ENCODE peak calls at places on chromosomes 3 and 15, in five cellular contexts. One of them, this sample, is unnamed.

GRCh38 chr3:19060404-19060803 is 87.9 kb upstream of the KCNH8 start:
- DNase-seq in Karpas-422: no peak
- DNase-seq in transverse colon: no peak
- DNase-seq in CD8-positive, alpha-beta memory T cell: no peak
- DNase-seq in HCT116: no peak
- DNase-seq in this sample: no peak

GRCh38 chr3:195237981-195238625 is 32.9 kb downstream of the XXYLT1 start:
- DNase-seq in Karpas-422: no peak
- DNase-seq in transverse colon: no peak
- DNase-seq in CD8-positive, alpha-beta memory T cell: no peak
- DNase-seq in HCT116: no peak
- DNase-seq in this sample: no peak

GRCh38 chr15:40925863-40926658 is 3.1 kb upstream of the DLL4 start:
- DNase-seq in Karpas-422: no peak
- DNase-seq in transverse colon: peak; percentile 51
- DNase-seq in CD8-positive, alpha-beta memory T cell: no peak
- DNase-seq in HCT116: no peak
- DNase-seq in this sample: peak; percentile 66

GRCh38 chr15:91908401-91908800 is 54.9 kb downstream of the SLCO3A1 start:
- DNase-seq in Karpas-422: no peak
- DNase-seq in transverse colon: no peak
- DNase-seq in CD8-positive, alpha-beta memory T cell: no peak
- DNase-seq in HCT116: no peak
- DNase-seq in this sample: no peak

GRCh38 chr3:126883241-126883640 is 99.7 kb upstream of the PLXNA1 start:
- DNase-seq in Karpas-422: no peak
- DNase-seq in transverse colon: no peak
- DNase-seq in CD8-positive, alpha-beta memory T cell: no peak
- DNase-seq in HCT116: no peak
- DNase-seq in this sample: no peak

GRCh38 chr15:20348900-20349773 is 192.5 kb downstream of the GOLGA6L6 start:
- DNase-seq in Karpas-422: no peak
- DNase-seq in transverse colon: no peak
- DNase-seq in CD8-positive, alpha-beta memory T cell: peak; percentile 53
- DNase-seq in HCT116: no peak
- DNase-seq in this sample: peak; percentile 16

GRCh38 chr15:69629631-69630161 is 177.1 kb downstream of the RPLP1 start:
- DNase-seq in Karpas-422: no peak
- DNase-seq in transverse colon: no peak
- DNase-seq in CD8-positive, alpha-beta memory T cell: no peak
- DNase-seq in HCT116: no peak
- DNase-seq in this sample: no peak

GRCh38 chr3:6844723-6845122 is 16.2 kb upstream of the GRM7 start:
- DNase-seq in Karpas-422: no peak
- DNase-seq in transverse colon: no peak
- DNase-seq in CD8-positive, alpha-beta memory T cell: no peak
- DNase-seq in HCT116: no peak
- DNase-seq in this sample: no peak

GRCh38 chr3:191592105-191592504 is 131.1 kb downstream of the PYDC2 start:
- DNase-seq in Karpas-422: no peak
- DNase-seq in transverse colon: no peak
- DNase-seq in CD8-positive, alpha-beta memory T cell: no peak
- DNase-seq in HCT116: no peak
- DNase-seq in this sample: no peak

GRCh38 chr15:84878504-84878903 is 6.0 kb upstream of the SLC28A1 start:
- DNase-seq in Karpas-422: peak; percentile 87
- DNase-seq in transverse colon: peak; percentile 79
- DNase-seq in CD8-positive, alpha-beta memory T cell: peak; percentile 70
- DNase-seq in HCT116: peak; percentile 56
- DNase-seq in this sample: peak; percentile 73

GRCh38 chr3:19348929-19349564 is 200.7 kb downstream of the KCNH8 start:
- DNase-seq in Karpas-422: peak; percentile 75
- DNase-seq in transverse colon: no peak
- DNase-seq in CD8-positive, alpha-beta memory T cell: no peak
- DNase-seq in HCT116: peak; percentile 13
- DNase-seq in this sample: no peak

GRCh38 chr15:35557544-35557943 is 11.6 kb upstream of the DPH6 start:
- DNase-seq in Karpas-422: no peak
- DNase-seq in transverse colon: no peak
- DNase-seq in CD8-positive, alpha-beta memory T cell: no peak
- DNase-seq in HCT116: peak; percentile 80
- DNase-seq in this sample: no peak

GRCh38 chr15:68554716-68555347 is 24.0 kb upstream of the CORO2B start:
- DNase-seq in Karpas-422: no peak
- DNase-seq in transverse colon: no peak
- DNase-seq in CD8-positive, alpha-beta memory T cell: no peak
- DNase-seq in HCT116: no peak
- DNase-seq in this sample: no peak
- H3K4me3 ChIP-seq in Karpas-422: no peak overlapping the region
- H3K4me3 ChIP-seq in transverse colon: no peak overlapping the region
- H3K4me3 ChIP-seq in CD8-positive, alpha-beta memory T cell: no peak overlapping the region
- H3K4me3 ChIP-seq in HCT116: no peak overlapping the region
- H3K4me3 ChIP-seq in this sample: no peak overlapping the region

GRCh38 chr15:71780349-71780976 is 29.9 kb upstream of the NR2E3 start:
- DNase-seq in Karpas-422: peak; percentile 88
- DNase-seq in transverse colon: peak; percentile 23
- DNase-seq in CD8-positive, alpha-beta memory T cell: no peak
- DNase-seq in HCT116: no peak
- DNase-seq in this sample: peak; percentile 55
- H3K27ac ChIP-seq in Karpas-422: no peak overlapping the region
- H3K27ac ChIP-seq in transverse colon: no peak overlapping the region
- H3K27ac ChIP-seq in CD8-positive, alpha-beta memory T cell: no peak overlapping the region
- H3K27ac ChIP-seq in HCT116: no peak overlapping the region
- H3K27ac ChIP-seq in this sample: no peak overlapping the region

GRCh38 chr3:171293142-171293782 is 166.9 kb downstream of the TNIK start:
- DNase-seq in Karpas-422: no peak
- DNase-seq in transverse colon: no peak
- DNase-seq in CD8-positive, alpha-beta memory T cell: no peak
- DNase-seq in HCT116: no peak
- DNase-seq in this sample: no peak
- H3K4me3 ChIP-seq in Karpas-422: no peak overlapping the region
- H3K4me3 ChIP-seq in transverse colon: no peak overlapping the region
- H3K4me3 ChIP-seq in CD8-positive, alpha-beta memory T cell: no peak overlapping the region
- H3K4me3 ChIP-seq in HCT116: no peak overlapping the region
- H3K4me3 ChIP-seq in this sample: no peak overlapping the region

GRCh38 chr3:9969632-9970019 is 17.0 kb downstream of the EMC3 start:
- DNase-seq in Karpas-422: no peak
- DNase-seq in transverse colon: no peak
- DNase-seq in CD8-positive, alpha-beta memory T cell: no peak
- DNase-seq in HCT116: no peak
- DNase-seq in this sample: no peak
- H3K27ac ChIP-seq in Karpas-422: no peak overlapping the region
- H3K27ac ChIP-seq in transverse colon: no peak overlapping the region
- H3K27ac ChIP-seq in CD8-positive, alpha-beta memory T cell: no peak overlapping the region
- H3K27ac ChIP-seq in HCT116: no peak overlapping the region
- H3K27ac ChIP-seq in this sample: no peak overlapping the region

DNA sequence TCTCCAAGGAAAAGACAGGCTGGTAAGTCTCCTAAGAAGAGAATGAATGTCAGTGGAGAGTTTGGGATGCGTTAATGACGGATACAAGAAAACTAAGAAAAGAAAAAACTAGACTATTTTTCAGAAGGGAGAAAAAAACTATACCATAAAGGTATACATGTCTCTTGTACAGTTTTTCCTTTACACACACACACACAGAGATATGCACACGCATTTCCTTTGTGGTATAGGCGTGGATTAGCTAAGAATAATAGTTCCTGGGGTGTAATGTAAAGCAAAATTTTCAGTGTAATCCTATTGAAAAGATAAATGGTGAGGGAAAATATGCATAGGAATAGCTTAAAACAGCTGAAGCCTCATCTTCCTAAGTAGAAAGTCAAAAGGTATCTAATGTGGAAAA is 36.3 kb downstream of the GABPB1 start:
- DNase-seq in Karpas-422: no peak
- DNase-seq in transverse colon: no peak
- DNase-seq in CD8-positive, alpha-beta memory T cell: no peak
- DNase-seq in HCT116: no peak
- DNase-seq in this sample: no peak
- H3K4me3 ChIP-seq in Karpas-422: no peak overlapping the region
- H3K4me3 ChIP-seq in transverse colon: no peak overlapping the region
- H3K4me3 ChIP-seq in CD8-positive, alpha-beta memory T cell: no peak overlapping the region
- H3K4me3 ChIP-seq in HCT116: no peak overlapping the region
- H3K4me3 ChIP-seq in this sample: no peak overlapping the region

GRCh38 chr3:99869621-99870020 is 52.0 kb downstream of the CMSS1 start:
- DNase-seq in Karpas-422: no peak
- DNase-seq in transverse colon: no peak
- DNase-seq in CD8-positive, alpha-beta memory T cell: no peak
- DNase-seq in HCT116: no peak
- DNase-seq in this sample: no peak

GRCh38 chr3:99872633-99873254 is 55.1 kb downstream of the CMSS1 start:
- DNase-seq in Karpas-422: no peak
- DNase-seq in transverse colon: no peak
- DNase-seq in CD8-positive, alpha-beta memory T cell: no peak
- DNase-seq in HCT116: no peak
- DNase-seq in this sample: no peak

GRCh38 chr3:99871231-99871898 is 53.7 kb downstream of the CMSS1 start:
- DNase-seq in Karpas-422: no peak
- DNase-seq in transverse colon: no peak
- DNase-seq in CD8-positive, alpha-beta memory T cell: no peak
- DNase-seq in HCT116: no peak
- DNase-seq in this sample: no peak

GRCh38 chr3:99868438-99868723 is 50.7 kb downstream of the CMSS1 start:
- DNase-seq in Karpas-422: peak; percentile 49
- DNase-seq in transverse colon: no peak
- DNase-seq in CD8-positive, alpha-beta memory T cell: no peak
- DNase-seq in HCT116: no peak
- DNase-seq in this sample: peak; percentile 46

GRCh38 chr3:99870712-99871111 is 53.0 kb downstream of the CMSS1 start:
- DNase-seq in Karpas-422: no peak
- DNase-seq in transverse colon: no peak
- DNase-seq in CD8-positive, alpha-beta memory T cell: no peak
- DNase-seq in HCT116: no peak
- DNase-seq in this sample: no peak
- H3K27ac ChIP-seq in Karpas-422: no peak overlapping the region
- H3K27ac ChIP-seq in transverse colon: peak overlapping the region; percentile 88
- H3K27ac ChIP-seq in CD8-positive, alpha-beta memory T cell: no peak overlapping the region
- H3K27ac ChIP-seq in HCT116: no peak overlapping the region
- H3K27ac ChIP-seq in this sample: no peak overlapping the region

GRCh38 chr15:80059786-80060489 is 462 bp downstream of the ZFAND6 start:
- DNase-seq in Karpas-422: peak; percentile 90
- DNase-seq in transverse colon: peak; percentile 48
- DNase-seq in CD8-positive, alpha-beta memory T cell: no peak
- DNase-seq in HCT116: peak; percentile 32
- DNase-seq in this sample: peak; percentile 53
- H3K4me3 ChIP-seq in Karpas-422: peak overlapping the region; percentile 93
- H3K4me3 ChIP-seq in transverse colon: peak overlapping the region; percentile 99
- H3K4me3 ChIP-seq in CD8-positive, alpha-beta memory T cell: peak overlapping the region; percentile 98
- H3K4me3 ChIP-seq in HCT116: peak overlapping the region; percentile 73
- H3K4me3 ChIP-seq in this sample: peak overlapping the region; percentile 89

GRCh38 chr3:159787794-159788205 is 200.8 kb upstream of the IL12A start:
- DNase-seq in Karpas-422: no peak
- DNase-seq in transverse colon: peak; percentile 66
- DNase-seq in CD8-positive, alpha-beta memory T cell: no peak
- DNase-seq in HCT116: no peak
- DNase-seq in this sample: no peak
- H3K27ac ChIP-seq in Karpas-422: no peak overlapping the region
- H3K27ac ChIP-seq in transverse colon: peak overlapping the region; percentile 82
- H3K27ac ChIP-seq in CD8-positive, alpha-beta memory T cell: no peak overlapping the region
- H3K27ac ChIP-seq in HCT116: peak overlapping the region; percentile 49
- H3K27ac ChIP-seq in this sample: no peak overlapping the region